ENCODE peak calls at places on chromosomes 16 and 17, in ten cellular contexts. V is astrocyte of the spinal cord; J is activated CD8-positive, alpha-beta memory T cell treated with anti-CD3 and anti-CD28 coated beads, Interleukin-2, amount 50 U/mL, for 48 hours; Q is neural crest cell; N is hepatic stellate cell; O is AG04450; E is GM23248; P is AG10803; S is stimulated activated effector memory CD8-positive, alpha-beta T cell treated with anti-CD3 and anti-CD28 coated beads, Interleukin-12 subunit alpha, Interleukin-12 subunit beta, amount 100 ng/mL, for 72 hours; B is stimulated activated CD8-positive, alpha-beta memory T cell treated with anti-CD3 and anti-CD28 coated beads, Interleukin-7, amount 100 ng/mL, for 1 hour. R is an unnamed sample.

GRCh38 chr17:57662644-57663308 is 82.3 kb downstream of the CCDC182 start:
- DNase-seq in Q (peak), O (peak), V (peak), B (no peak), N (peak), P (peak), S (no peak), E (peak), J (no peak), R (no peak)

GRCh38 chr16:67919618-67920210 is 11.9 kb downstream of the CTRL start:
- DNase-seq in Q (no peak), B (no peak), N (no peak), E (peak), P (no peak), O (no peak), S (no peak), V (no peak), J (no peak), R (no peak)

GRCh38 chr16:23423496-23424049 is 29.4 kb downstream of the COG7 start:
- DNase-seq in P (peak), B (no peak), V (peak), E (peak), O (peak), S (no peak), J (no peak), N (peak), Q (no peak), R (no peak)

GRCh38 chr16:82045471-82046178 is 10.6 kb downstream of the HSD17B2 start:
- DNase-seq in J (no peak), Q (no peak), O (no peak), V (no peak), N (no peak), P (no peak), B (no peak), S (no peak), E (no peak), R (no peak)

GRCh38 chr16:88292007-88292940 is 90.5 kb upstream of the ZNF469 start:
- DNase-seq in B (no peak), O (no peak), E (peak), V (no peak), Q (no peak), N (no peak), P (no peak), J (no peak), S (no peak), R (no peak)

GRCh38 chr16:50627419-50627818 is 53.7 kb downstream of the SNX20 start:
- DNase-seq in P (peak), E (peak), B (peak), V (no peak), J (peak), O (no peak), Q (no peak), N (no peak), S (no peak), R (no peak)

GRCh38 chr17:49717371-49717841 is 9.6 kb upstream of the SLC35B1 start:
- DNase-seq in J (no peak), P (no peak), Q (no peak), B (no peak), N (no peak), V (peak), S (peak), O (no peak), E (no peak), R (no peak)

GRCh38 chr17:17497065-17497844 is 1.1 kb upstream of the RASD1 start:
- DNase-seq in N (no peak), V (no peak), O (no peak), B (no peak), Q (no peak), P (no peak), S (no peak), E (peak), J (no peak), R (no peak)

GRCh38 chr16:57788252-57788841 is 13.9 kb downstream of the KIFC3 start:
- DNase-seq in N (no peak), V (no peak), B (no peak), J (no peak), P (no peak), E (no peak), Q (no peak), S (no peak), O (no peak), R (no peak)

GRCh38 chr16:24668481-24669001 is 60.9 kb upstream of the TNRC6A start:
- DNase-seq in J (peak), E (peak), S (peak), V (peak), P (peak), B (no peak), Q (no peak), N (no peak), O (no peak), R (no peak)

R was measured in NT2/D1.